ENCODE peak calls at places on chromosomes 6 and 20, in seven cellular contexts. F is BE2C; R is BJ; Y is hepatic stellate cell; T is HFF-Myc; H is aorta; D is activated CD4-positive, alpha-beta T cell treated with anti-CD3 and anti-CD28 coated beads for 48 hours. P is an unnamed sample.

GRCh38 chr20:20391115-20391514 is 23.2 kb downstream of the INSM1 start:
- DNase-seq in D (no peak), F (no peak), H (no peak), T (no peak), R (no peak), Y (no peak), P (no peak)

GRCh38 chr20:37529214-37529967 is 1.7 kb upstream of the BLCAP start:
- DNase-seq in F (no peak), H (no peak), R (no peak), T (no peak), D (no peak), Y (no peak), P (no peak)

GRCh38 chr6:76876922-76877553 is 586.3 kb downstream of the HTR1B start:
- DNase-seq in R (no peak), H (no peak), Y (peak; percentile 13), D (no peak), T (no peak), F (peak; percentile 68), P (peak; percentile 34)

GRCh38 chr6:134352786-134353480 is 35.0 kb upstream of the SGK1 start:
- DNase-seq in Y (peak; percentile 55), F (no peak), R (peak; percentile 27), T (no peak), H (no peak), D (peak; percentile 51), P (no peak)

GRCh38 chr6:166253277-166254229 is 54.6 kb downstream of the PRR18 start:
- DNase-seq in Y (no peak), F (peak; percentile 35), R (no peak), D (peak; percentile 54), H (no peak), T (no peak), P (no peak)

GRCh38 chr6:56417823-56418222 is 170.4 kb upstream of the COL21A1 start:
- DNase-seq in D (no peak), Y (no peak), H (no peak), F (no peak), R (no peak), T (no peak), P (no peak)

GRCh38 chr20:48459729-48460395 is 367.9 kb downstream of the PREX1 start:
- DNase-seq in R (no peak), F (no peak), H (no peak), T (no peak), D (no peak), Y (no peak), P (no peak)

GRCh38 chr20:33433465-33433864 is 10.1 kb downstream of the SNTA1 start:
- DNase-seq in F (no peak), T (no peak), Y (peak; percentile 68), R (no peak), H (peak; percentile 90), D (no peak), P (no peak)

GRCh38 chr6:150720774-150721233 is 121.1 kb downstream of the PLEKHG1 start:
- DNase-seq in T (no peak), H (no peak), D (peak; percentile 6), Y (no peak), R (no peak), F (no peak), P (peak; percentile 73)

GRCh38 chr20:37081717-37082289 is 14.0 kb downstream of the RBL1 start:
- DNase-seq in T (no peak), D (peak; percentile 23), Y (peak; percentile 13), R (no peak), F (no peak), H (no peak), P (no peak)

GRCh38 chr6:41208439-41209106 is 7.6 kb upstream of the TREML2 start:
- DNase-seq in T (no peak), R (no peak), F (no peak), D (no peak), Y (no peak), H (no peak), P (no peak)

GRCh38 chr6:157767071-157767750 is 55.8 kb upstream of the SNX9 start:
- DNase-seq in F (no peak), T (no peak), R (no peak), D (no peak), H (no peak), Y (no peak), P (no peak)